ENCODE peak calls at places on chromosomes 16 and 17, in seven cellular contexts. One of them, this sample, is unnamed.

GRCh38 chr16:69448470-69449193 is 24.2 kb downstream of the CYB5B start:
- DNase-seq in fibroblast of lung: peak
- DNase-seq in heart left ventricle: no peak
- DNase-seq in adrenal gland: no peak
- DNase-seq in heart right ventricle: no peak
- DNase-seq in foreskin fibroblast: peak
- DNase-seq in cardiac fibroblast: peak
- DNase-seq in this sample: no peak

GRCh38 chr17:55768946-55769624 is 18.2 kb downstream of the PCTP start:
- DNase-seq in fibroblast of lung: peak
- DNase-seq in foreskin fibroblast: peak
- DNase-seq in heart left ventricle: no peak
- DNase-seq in adrenal gland: no peak
- DNase-seq in cardiac fibroblast: peak
- DNase-seq in heart right ventricle: no peak
- DNase-seq in this sample: no peak

GRCh38 chr17:57086069-57086930 is 1.3 kb downstream of the AKAP1 start:
- DNase-seq in foreskin fibroblast: peak
- DNase-seq in cardiac fibroblast: no peak
- DNase-seq in heart right ventricle: no peak
- DNase-seq in heart left ventricle: peak
- DNase-seq in adrenal gland: peak
- DNase-seq in fibroblast of lung: no peak
- DNase-seq in this sample: no peak

GRCh38 chr16:1877804-1878203 is 5.8 kb upstream of the MEIOB start:
- DNase-seq in heart right ventricle: no peak
- DNase-seq in foreskin fibroblast: no peak
- DNase-seq in fibroblast of lung: no peak
- DNase-seq in cardiac fibroblast: no peak
- DNase-seq in heart left ventricle: no peak
- DNase-seq in adrenal gland: no peak
- DNase-seq in this sample: no peak

GRCh38 chr17:46121841-46122485 is 71.3 kb downstream of the KANSL1 start:
- DNase-seq in fibroblast of lung: no peak
- DNase-seq in foreskin fibroblast: no peak
- DNase-seq in heart left ventricle: no peak
- DNase-seq in cardiac fibroblast: no peak
- DNase-seq in adrenal gland: no peak
- DNase-seq in heart right ventricle: no peak
- DNase-seq in this sample: no peak

GRCh38 chr16:81324808-81325207 is 10.0 kb downstream of the GAN start:
- DNase-seq in fibroblast of lung: no peak
- DNase-seq in foreskin fibroblast: no peak
- DNase-seq in heart right ventricle: no peak
- DNase-seq in adrenal gland: no peak
- DNase-seq in cardiac fibroblast: no peak
- DNase-seq in heart left ventricle: no peak
- DNase-seq in this sample: no peak

GRCh38 chr16:89495121-89495520 is 4.8 kb upstream of the ANKRD11 start:
- DNase-seq in cardiac fibroblast: peak
- DNase-seq in heart right ventricle: no peak
- DNase-seq in adrenal gland: no peak
- DNase-seq in fibroblast of lung: peak
- DNase-seq in heart left ventricle: no peak
- DNase-seq in foreskin fibroblast: peak
- DNase-seq in this sample: no peak

GRCh38 chr16:31488630-31489564 is 6.0 kb downstream of the SLC5A2 start:
- DNase-seq in heart left ventricle: no peak
- DNase-seq in fibroblast of lung: no peak
- DNase-seq in foreskin fibroblast: no peak
- DNase-seq in cardiac fibroblast: peak
- DNase-seq in heart right ventricle: no peak
- DNase-seq in adrenal gland: no peak
- DNase-seq in this sample: no peak

GRCh38 chr17:65618516-65618915 is 57.1 kb upstream of the AXIN2 start:
- DNase-seq in heart left ventricle: no peak
- DNase-seq in cardiac fibroblast: peak
- DNase-seq in foreskin fibroblast: peak
- DNase-seq in fibroblast of lung: no peak
- DNase-seq in heart right ventricle: no peak
- DNase-seq in adrenal gland: no peak
- DNase-seq in this sample: no peak

GRCh38 chr17:10804546-10804945 is 647 bp upstream of the TMEM238L start:
- DNase-seq in fibroblast of lung: no peak
- DNase-seq in adrenal gland: no peak
- DNase-seq in heart right ventricle: no peak
- DNase-seq in foreskin fibroblast: no peak
- DNase-seq in heart left ventricle: no peak
- DNase-seq in cardiac fibroblast: no peak
- DNase-seq in this sample: no peak

GRCh38 chr17:57861000-57861736 is 11.3 kb upstream of the MRPS23 start:
- DNase-seq in heart right ventricle: peak
- DNase-seq in adrenal gland: peak
- DNase-seq in foreskin fibroblast: no peak
- DNase-seq in heart left ventricle: peak
- DNase-seq in cardiac fibroblast: no peak
- DNase-seq in fibroblast of lung: peak
- DNase-seq in this sample: no peak

GRCh38 chr17:70525976-70526375 is 356.6 kb downstream of the KCNJ2 start:
- DNase-seq in adrenal gland: no peak
- DNase-seq in cardiac fibroblast: no peak
- DNase-seq in heart left ventricle: no peak
- DNase-seq in heart right ventricle: no peak
- DNase-seq in fibroblast of lung: no peak
- DNase-seq in foreskin fibroblast: no peak
- DNase-seq in this sample: no peak

GRCh38 chr17:61750656-61751055 is 112.7 kb downstream of the BRIP1 start:
- DNase-seq in foreskin fibroblast: no peak
- DNase-seq in heart right ventricle: no peak
- DNase-seq in cardiac fibroblast: no peak
- DNase-seq in heart left ventricle: no peak
- DNase-seq in adrenal gland: no peak
- DNase-seq in fibroblast of lung: no peak
- DNase-seq in this sample: no peak

GRCh38 chr16:79184464-79184863 is 416.1 kb downstream of the MAF start:
- DNase-seq in cardiac fibroblast: no peak
- DNase-seq in heart left ventricle: no peak
- DNase-seq in fibroblast of lung: no peak
- DNase-seq in heart right ventricle: no peak
- DNase-seq in adrenal gland: no peak
- DNase-seq in foreskin fibroblast: no peak
- DNase-seq in this sample: no peak

GRCh38 chr16:79183571-79183970 is 417.0 kb downstream of the MAF start:
- DNase-seq in heart right ventricle: no peak
- DNase-seq in adrenal gland: no peak
- DNase-seq in heart left ventricle: no peak
- DNase-seq in foreskin fibroblast: no peak
- DNase-seq in fibroblast of lung: no peak
- DNase-seq in cardiac fibroblast: no peak
- DNase-seq in this sample: no peak

GRCh38 chr16:79185681-79186080 is 414.9 kb downstream of the MAF start:
- DNase-seq in fibroblast of lung: peak
- DNase-seq in foreskin fibroblast: no peak
- DNase-seq in adrenal gland: no peak
- DNase-seq in heart right ventricle: no peak
- DNase-seq in heart left ventricle: no peak
- DNase-seq in cardiac fibroblast: no peak
- DNase-seq in this sample: no peak

GRCh38 chr16:79182618-79183017 is 417.9 kb downstream of the MAF start:
- DNase-seq in adrenal gland: no peak
- DNase-seq in foreskin fibroblast: no peak
- DNase-seq in fibroblast of lung: peak
- DNase-seq in cardiac fibroblast: peak
- DNase-seq in heart right ventricle: no peak
- DNase-seq in heart left ventricle: no peak
- DNase-seq in this sample: peak

DNA sequence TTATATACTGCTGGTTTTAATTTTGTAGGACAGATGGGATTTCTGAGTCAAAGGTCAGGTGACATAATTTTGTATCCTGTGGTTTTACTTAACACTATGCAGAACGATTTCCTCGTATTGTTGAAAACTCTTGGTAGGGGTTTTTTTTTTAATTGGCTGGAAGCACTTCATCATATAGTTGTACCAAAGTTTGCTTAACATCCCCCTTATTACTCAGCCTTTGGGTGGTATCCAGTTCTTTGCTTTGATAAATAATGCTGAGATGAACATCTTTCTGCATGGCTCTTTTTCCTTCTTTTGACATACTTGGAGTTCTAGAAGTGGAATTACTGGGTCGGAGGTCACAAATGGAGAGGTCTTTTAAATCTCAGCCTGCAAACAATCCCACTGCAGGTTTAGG is 419.1 kb downstream of the MAF start:
- DNase-seq in fibroblast of lung: peak
- DNase-seq in foreskin fibroblast: no peak
- DNase-seq in heart right ventricle: no peak
- DNase-seq in adrenal gland: no peak
- DNase-seq in cardiac fibroblast: peak
- DNase-seq in heart left ventricle: no peak
- DNase-seq in this sample: no peak
- TF ChIP-seq CTCF in fibroblast of lung: no peak
- TF ChIP-seq CTCF in foreskin fibroblast: no peak
- TF ChIP-seq CTCF in heart right ventricle: no peak
- TF ChIP-seq CTCF in adrenal gland: no peak
- TF ChIP-seq CTCF in cardiac fibroblast: no peak
- TF ChIP-seq CTCF in heart left ventricle: no peak
- TF ChIP-seq CTCF in this sample: no peak

DNA sequence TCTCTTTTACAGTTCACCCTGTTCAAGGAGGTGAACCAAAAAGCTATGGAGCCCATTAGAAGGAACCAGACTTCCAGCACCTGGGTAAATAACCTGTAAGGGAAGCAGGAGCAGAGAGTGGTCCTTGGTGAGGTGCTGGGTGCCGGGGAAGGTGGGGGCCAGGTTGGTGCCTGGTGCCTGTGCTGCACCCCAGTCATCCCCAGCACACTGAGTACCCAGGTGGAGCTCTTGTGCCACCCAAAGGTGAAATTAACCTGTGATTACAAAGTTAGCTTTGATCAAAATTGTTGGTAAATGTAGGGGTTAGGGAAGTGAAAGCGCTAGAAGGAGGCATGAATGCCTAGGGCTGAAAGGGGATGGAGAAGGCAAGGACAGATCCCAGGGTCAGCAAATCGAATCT is 58.6 kb downstream of the CDRT4 start:
- DNase-seq in heart left ventricle: no peak
- DNase-seq in foreskin fibroblast: no peak
- DNase-seq in adrenal gland: no peak
- DNase-seq in fibroblast of lung: no peak
- DNase-seq in heart right ventricle: no peak
- DNase-seq in cardiac fibroblast: no peak
- DNase-seq in this sample: no peak
- TF ChIP-seq CTCF in heart left ventricle: no peak
- TF ChIP-seq CTCF in foreskin fibroblast: no peak
- TF ChIP-seq CTCF in adrenal gland: no peak
- TF ChIP-seq CTCF in fibroblast of lung: no peak
- TF ChIP-seq CTCF in heart right ventricle: no peak
- TF ChIP-seq CTCF in cardiac fibroblast: no peak
- TF ChIP-seq CTCF in this sample: no peak

DNA sequence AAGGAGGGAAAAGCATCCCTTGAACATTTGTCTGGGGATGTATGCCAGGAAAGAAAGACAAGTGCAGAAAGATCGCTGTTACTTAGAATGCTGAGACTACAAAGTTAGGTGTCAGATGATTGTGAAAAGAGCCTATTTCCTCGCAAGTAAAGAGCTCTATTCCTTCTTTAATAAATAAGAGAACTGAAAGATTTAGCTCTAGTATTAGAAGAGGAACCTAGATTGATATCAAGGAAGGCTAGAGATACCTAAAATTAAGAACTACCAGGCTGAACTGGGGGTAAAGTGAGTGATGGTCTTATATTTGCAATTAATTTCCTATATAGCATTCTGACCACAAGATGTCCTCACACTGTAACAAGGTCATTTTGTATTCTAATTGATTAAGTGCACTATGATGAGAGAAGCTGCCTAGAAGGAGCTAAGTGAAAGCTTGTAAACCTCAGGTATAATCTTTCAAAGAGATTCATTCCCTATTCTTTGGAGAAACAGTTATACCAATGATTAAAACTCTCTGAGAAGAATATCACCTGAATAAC is 62.3 kb downstream of the SSH2 start:
- DNase-seq in adrenal gland: no peak
- DNase-seq in cardiac fibroblast: no peak
- DNase-seq in foreskin fibroblast: no peak
- DNase-seq in fibroblast of lung: peak
- DNase-seq in heart left ventricle: no peak
- DNase-seq in heart right ventricle: no peak
- DNase-seq in this sample: no peak
- TF ChIP-seq CTCF in adrenal gland: no peak
- TF ChIP-seq CTCF in cardiac fibroblast: no peak
- TF ChIP-seq CTCF in foreskin fibroblast: no peak
- TF ChIP-seq CTCF in fibroblast of lung: peak
- TF ChIP-seq CTCF in heart left ventricle: peak
- TF ChIP-seq CTCF in heart right ventricle: no peak
- TF ChIP-seq CTCF in this sample: peak

GRCh38 chr17:43641416-43641815 is 20.3 kb downstream of the MEOX1 start:
- DNase-seq in fibroblast of lung: no peak
- DNase-seq in heart right ventricle: peak
- DNase-seq in foreskin fibroblast: no peak
- DNase-seq in cardiac fibroblast: peak
- DNase-seq in adrenal gland: no peak
- DNase-seq in heart left ventricle: peak
- DNase-seq in this sample: no peak

GRCh38 chr17:43648916-43649315 is 12.8 kb downstream of the MEOX1 start:
- DNase-seq in heart left ventricle: no peak
- DNase-seq in foreskin fibroblast: no peak
- DNase-seq in cardiac fibroblast: no peak
- DNase-seq in adrenal gland: no peak
- DNase-seq in heart right ventricle: no peak
- DNase-seq in fibroblast of lung: no peak
- DNase-seq in this sample: no peak

GRCh38 chr17:43645450-43645764 is 16.3 kb downstream of the MEOX1 start:
- DNase-seq in cardiac fibroblast: no peak
- DNase-seq in foreskin fibroblast: no peak
- DNase-seq in fibroblast of lung: no peak
- DNase-seq in adrenal gland: no peak
- DNase-seq in heart right ventricle: no peak
- DNase-seq in heart left ventricle: no peak
- DNase-seq in this sample: no peak

GRCh38 chr17:43644081-43644480 is 17.6 kb downstream of the MEOX1 start:
- DNase-seq in foreskin fibroblast: no peak
- DNase-seq in cardiac fibroblast: no peak
- DNase-seq in heart left ventricle: no peak
- DNase-seq in adrenal gland: no peak
- DNase-seq in fibroblast of lung: no peak
- DNase-seq in heart right ventricle: no peak
- DNase-seq in this sample: no peak

DNA sequence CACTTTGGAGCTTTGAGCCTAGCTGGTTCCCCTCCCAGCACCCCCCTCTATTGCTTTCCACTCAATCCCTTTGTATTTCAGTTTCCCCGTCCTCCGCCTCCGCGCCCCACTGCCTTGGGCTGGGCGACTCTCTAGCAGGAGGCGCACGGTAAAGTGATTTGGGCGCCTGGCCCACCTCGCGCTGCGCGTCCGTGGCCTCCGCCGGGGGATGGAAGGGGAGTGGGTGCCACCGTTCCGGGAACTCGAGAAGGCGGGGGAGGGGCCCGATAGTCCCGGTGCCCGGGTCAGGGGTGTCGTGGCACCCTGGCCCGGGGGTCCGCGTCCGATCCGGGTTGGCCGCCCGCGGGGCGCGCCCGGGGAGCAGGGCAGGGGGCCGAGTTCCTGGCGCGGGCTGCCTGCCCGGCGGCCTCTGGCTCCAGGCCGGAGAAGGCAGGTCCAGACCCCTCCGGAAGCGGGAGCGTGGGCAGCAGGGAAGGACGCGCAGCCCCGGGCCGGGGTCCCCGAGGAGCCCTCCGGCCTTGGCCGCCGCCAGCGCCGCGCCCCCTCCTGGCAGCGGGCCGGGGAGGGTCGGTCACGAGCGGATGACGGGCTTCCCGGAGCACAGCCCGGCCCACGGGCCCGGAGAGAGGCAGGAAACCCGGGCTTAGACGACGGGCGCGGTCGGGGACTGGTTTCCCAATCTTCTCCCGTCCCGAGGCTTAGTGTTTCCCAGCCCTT is 15.8 kb downstream of the MEOX1 start:
- DNase-seq in adrenal gland: peak
- DNase-seq in heart right ventricle: peak
- DNase-seq in heart left ventricle: peak
- DNase-seq in cardiac fibroblast: peak
- DNase-seq in foreskin fibroblast: no peak
- DNase-seq in fibroblast of lung: peak
- DNase-seq in this sample: no peak
- TF ChIP-seq CTCF in adrenal gland: no peak
- TF ChIP-seq CTCF in heart right ventricle: no peak
- TF ChIP-seq CTCF in heart left ventricle: no peak
- TF ChIP-seq CTCF in cardiac fibroblast: no peak
- TF ChIP-seq CTCF in foreskin fibroblast: no peak
- TF ChIP-seq CTCF in fibroblast of lung: no peak
- TF ChIP-seq CTCF in this sample: no peak

This sample was measured in BJ.